ENCODE peak calls at places on chromosomes 11 and 22, in eight cellular contexts. S is K562, J is H1, O is endothelial cell of umbilical vein, I is HepG2, R is HCT116, Z is A549, A is GM12878. F is an unnamed sample.

GRCh38 chr11:85965202-85965601 is 103.7 kb downstream of the PICALM start:
- DNase-seq in S (no peak), J (no peak), O (no peak), I (no peak), R (no peak), Z (no peak), A (no peak), F (no peak)

GRCh38 chr11:32890843-32891656 is 1.6 kb upstream of the QSER1 start:
- DNase-seq in S (peak; percentile 12), J (no peak), O (no peak), I (no peak), R (no peak), Z (no peak), A (no peak), F (peak; percentile 22)

GRCh38 chr22:20779813-20780148 is 5.9 kb downstream of the SERPIND1 start:
- DNase-seq in S (no peak), J (no peak), O (peak; percentile 44), I (no peak), R (no peak), Z (no peak), A (no peak), F (no peak)

GRCh38 chr11:121236115-121237001 is 56.2 kb upstream of the SC5D start:
- DNase-seq in S (no peak), J (no peak), O (peak; percentile 4), I (no peak), R (no peak), Z (no peak), A (peak; percentile 74), F (no peak)

GRCh38 chr11:74559934-74560309 is 32.5 kb upstream of the POLD3 start:
- DNase-seq in S (no peak), J (no peak), O (no peak), I (no peak), R (no peak), Z (no peak), A (no peak), F (no peak)

GRCh38 chr11:102138223-102138622 is 28.0 kb downstream of the YAP1 start:
- DNase-seq in S (no peak), J (no peak), O (no peak), I (no peak), R (no peak), Z (no peak), A (no peak), F (no peak)

GRCh38 chr22:50274311-50274710 is 4.1 kb upstream of the MAPK11 start:
- DNase-seq in S (peak; percentile 64), J (no peak), O (peak; percentile 30), I (peak; percentile 44), R (no peak), Z (peak; percentile 70), A (no peak), F (peak; percentile 64)

GRCh38 chr11:45213316-45213665 is 66.9 kb downstream of the PRDM11 start:
- DNase-seq in S (no peak), J (no peak), O (no peak), I (no peak), R (no peak), Z (no peak), A (no peak), F (no peak)

GRCh38 chr22:16955678-16956210 is 52.3 kb downstream of the GAB4 start:
- DNase-seq in S (peak; percentile 19), J (no peak), O (no peak), I (no peak), R (no peak), Z (no peak), A (no peak), F (no peak)

GRCh38 chr22:49263101-49263500 is 564.6 kb downstream of the BRD1 start:
- DNase-seq in S (no peak), J (no peak), O (no peak), I (no peak), R (no peak), Z (no peak), A (no peak), F (no peak)

GRCh38 chr22:17777005-17777716 is 2.9 kb upstream of the BID start:
- DNase-seq in S (peak; percentile 46), J (no peak), O (peak; percentile 14), I (peak; percentile 53), R (no peak), Z (no peak), A (peak; percentile 87), F (peak; percentile 81)

GRCh38 chr11:67631427-67631826 is 1.7 kb upstream of the NUDT8 start:
- DNase-seq in S (no peak), J (no peak), O (no peak), I (no peak), R (no peak), Z (no peak), A (no peak), F (no peak)

GRCh38 chr11:115425816-115426215 is 78.4 kb downstream of the CADM1 start:
- DNase-seq in S (no peak), J (no peak), O (no peak), I (no peak), R (no peak), Z (no peak), A (no peak), F (no peak)

GRCh38 chr22:42662114-42663021 is 13.2 kb upstream of the CYB5R3 start:
- DNase-seq in S (peak; percentile 75), J (no peak), O (peak; percentile 55), I (no peak), R (no peak), Z (peak; percentile 68), A (no peak), F (peak; percentile 69)

GRCh38 chr11:57214494-57214893 is 22.6 kb downstream of the APLNR start:
- DNase-seq in S (no peak), J (no peak), O (no peak), I (no peak), R (no peak), Z (peak; percentile 16), A (no peak), F (no peak)

GRCh38 chr22:45253039-45253641 is 12.4 kb upstream of the KIAA0930 start:
- DNase-seq in S (no peak), J (no peak), O (no peak), I (no peak), R (no peak), Z (no peak), A (no peak), F (no peak)

GRCh38 chr22:37282385-37282677 is at the start of gene CYTH4:
- DNase-seq in S (peak; percentile 44), J (no peak), O (peak; percentile 28), I (no peak), R (no peak), Z (no peak), A (no peak), F (peak; percentile 70)

GRCh38 chr22:37285937-37286336 is 3.6 kb downstream of the CYTH4 start:
- DNase-seq in S (no peak), J (no peak), O (no peak), I (no peak), R (no peak), Z (no peak), A (no peak), F (no peak)

GRCh38 chr22:37283393-37283937 is 1.2 kb downstream of the CYTH4 start:
- DNase-seq in S (no peak), J (no peak), O (no peak), I (no peak), R (no peak), Z (no peak), A (no peak), F (no peak)

GRCh38 chr22:37284807-37285355 is 2.6 kb downstream of the CYTH4 start:
- DNase-seq in S (no peak), J (no peak), O (no peak), I (no peak), R (no peak), Z (no peak), A (peak; percentile 68), F (peak; percentile 99)

DNA sequence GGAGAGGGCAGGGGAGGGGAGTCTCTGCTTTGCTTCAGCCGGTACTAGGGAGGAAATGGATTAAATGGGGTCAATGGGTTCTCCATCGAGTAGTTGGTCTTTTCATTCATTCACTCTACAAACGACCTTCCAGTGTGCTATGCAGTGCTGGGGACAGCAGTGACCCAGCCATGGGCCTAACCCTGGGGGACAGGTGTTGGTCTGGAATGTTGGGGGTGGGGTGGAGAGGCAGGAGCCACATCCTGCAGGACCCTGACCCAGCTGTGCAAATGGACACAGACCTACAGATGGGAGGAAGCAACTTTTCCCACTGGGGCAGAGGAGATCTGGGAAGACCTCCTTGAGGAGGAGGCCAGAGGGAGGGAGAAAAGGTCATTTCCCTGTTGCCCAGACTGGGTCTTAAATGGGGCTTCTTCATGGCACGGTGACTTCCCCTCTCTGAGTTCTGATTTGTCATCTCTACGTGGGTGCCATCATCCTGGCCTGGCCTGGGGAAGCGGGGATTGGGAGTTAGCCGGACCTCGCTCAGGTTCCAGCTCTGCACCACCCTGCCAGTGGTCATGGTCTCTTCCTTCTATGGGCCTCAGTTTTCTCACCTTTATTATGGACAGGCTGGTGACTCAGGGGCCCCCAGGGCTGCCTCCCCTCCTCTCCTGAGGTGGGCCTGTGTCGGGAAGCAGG is 2.0 kb downstream of the CYTH4 start:
- DNase-seq in S (no peak), J (no peak), O (no peak), I (no peak), R (no peak), Z (no peak), A (no peak), F (peak; percentile 44)
- TF ChIP-seq MAX in S (no peak), J (no peak), O (no peak), I (no peak), R (no peak), Z (no peak), A (no peak), F (no peak)

GRCh38 chr22:37050913-37051628 is 471 bp upstream of the KCTD17 start:
- DNase-seq in S (no peak), J (no peak), O (no peak), I (no peak), R (no peak), Z (no peak), A (no peak), F (no peak)
- H3K4me3 ChIP-seq in S (no peak overlapping the region), J (peak overlapping the region; percentile 99), O (peak overlapping the region; percentile 46), I (peak overlapping the region; percentile 51), R (peak overlapping the region; percentile 25), Z (peak overlapping the region; percentile 89), A (peak overlapping the region; percentile 90), F (no peak overlapping the region)

DNA sequence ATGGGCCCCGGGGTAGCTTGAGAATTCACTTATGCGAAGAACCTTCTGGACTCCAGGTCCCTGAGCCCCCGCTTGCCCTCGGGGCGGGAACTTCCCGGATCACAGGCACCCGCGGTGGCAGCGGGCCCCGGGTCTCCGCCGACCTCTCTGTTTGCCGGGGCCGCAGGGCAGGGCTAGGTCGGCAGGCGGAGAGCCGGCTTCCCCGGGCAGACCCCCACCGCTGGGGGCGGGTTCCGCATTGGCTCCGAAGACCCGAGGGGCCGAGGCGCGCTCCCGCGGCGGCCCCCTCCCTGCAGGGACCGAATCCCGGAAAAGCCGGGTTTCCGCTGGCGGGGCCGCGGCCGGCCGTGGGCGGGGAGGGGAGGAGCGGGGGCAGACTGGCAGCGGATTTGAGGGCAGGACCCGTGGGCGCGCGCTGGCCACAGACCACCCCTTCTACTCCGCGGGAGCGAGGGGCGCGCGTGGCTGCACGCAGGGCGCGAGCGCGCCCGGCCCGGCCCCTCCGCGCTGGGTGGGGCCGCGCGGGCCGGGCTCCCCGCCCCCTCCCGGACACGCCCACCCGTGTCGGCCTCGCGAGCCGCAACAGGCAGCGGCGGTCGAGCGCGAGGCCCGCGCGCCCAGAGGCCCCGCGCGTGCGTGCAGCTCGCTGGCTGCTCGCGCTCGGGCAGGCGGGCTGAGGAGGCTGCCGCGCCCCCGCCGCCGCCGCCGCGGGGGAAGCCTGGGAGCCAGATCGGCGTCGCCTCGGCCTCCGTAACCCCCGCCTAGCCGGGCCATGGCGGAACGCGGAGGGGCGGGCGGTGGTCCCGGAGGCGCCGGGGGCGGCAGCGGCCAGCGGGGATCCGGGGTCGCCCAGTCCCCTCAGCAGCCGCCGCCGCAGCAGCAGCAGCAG is at the start of gene PACS1:
- DNase-seq in S (peak; percentile 77), J (peak; percentile 34), O (peak; percentile 69), I (peak; percentile 25), R (no peak), Z (peak; percentile 70), A (no peak), F (peak; percentile 74)
- TF ChIP-seq POLR2A in S (peak; percentile 61), J (no peak), O (peak; percentile 73), I (peak; percentile 46), R (no peak), Z (peak; percentile 82), A (peak; percentile 68), F (no peak)

GRCh38 chr11:69704508-69705245 is 855 bp upstream of the FGF19 start:
- DNase-seq in S (peak; percentile 30), J (no peak), O (no peak), I (no peak), R (no peak), Z (peak; percentile 46), A (no peak), F (no peak)
- TF ChIP-seq MAX in S (no peak), J (no peak), O (no peak), I (no peak), R (no peak), Z (no peak), A (no peak), F (no peak)

F was measured in NB4.